ENCODE peak calls at places on chromosome 9, in four cellular contexts. One of them, this sample, is unnamed.

GRCh38 chr9:35114113-35114847 is 1.4 kb downstream of the ATOSB start:
- DNase-seq in HepG2: peak
- DNase-seq in GM12878: no peak
- DNase-seq in A549: peak
- DNase-seq in this sample: peak

GRCh38 chr9:16921855-16922254 is 51.4 kb upstream of the BNC2 start:
- DNase-seq in HepG2: no peak
- DNase-seq in GM12878: no peak
- DNase-seq in A549: peak
- DNase-seq in this sample: no peak

GRCh38 chr9:79189511-79189924 is 382.2 kb upstream of the TLE4 start:
- DNase-seq in A549: peak
- DNase-seq in HepG2: no peak
- DNase-seq in GM12878: no peak
- DNase-seq in this sample: no peak

GRCh38 chr9:88258012-88258411 is 119.7 kb upstream of the SPATA31C2 start:
- DNase-seq in A549: no peak
- DNase-seq in GM12878: no peak
- DNase-seq in HepG2: no peak
- DNase-seq in this sample: no peak

GRCh38 chr9:70534058-70534457 is 119.6 kb upstream of the KLF9 start:
- DNase-seq in A549: no peak
- DNase-seq in GM12878: no peak
- DNase-seq in HepG2: no peak
- DNase-seq in this sample: no peak

GRCh38 chr9:124854822-124855221 is 1.6 kb downstream of the WDR38 start:
- DNase-seq in GM12878: no peak
- DNase-seq in HepG2: no peak
- DNase-seq in A549: no peak
- DNase-seq in this sample: no peak

GRCh38 chr9:113590991-113591898 is 127.7 kb downstream of the RGS3 start:
- DNase-seq in HepG2: peak
- DNase-seq in GM12878: no peak
- DNase-seq in A549: peak
- DNase-seq in this sample: peak

GRCh38 chr9:112360047-112360804 is 19.7 kb upstream of the HSDL2 start:
- DNase-seq in GM12878: no peak
- DNase-seq in HepG2: no peak
- DNase-seq in A549: no peak
- DNase-seq in this sample: no peak

GRCh38 chr9:99947395-99947794 is 40.9 kb downstream of the STX17 start:
- DNase-seq in A549: peak
- DNase-seq in HepG2: no peak
- DNase-seq in GM12878: no peak
- DNase-seq in this sample: no peak

GRCh38 chr9:129455151-129455995 is 165.5 kb downstream of the C9orf50 start:
- DNase-seq in A549: no peak
- DNase-seq in HepG2: no peak
- DNase-seq in GM12878: no peak
- DNase-seq in this sample: no peak

GRCh38 chr9:88220652-88221051 is 82.4 kb upstream of the SPATA31C2 start:
- DNase-seq in HepG2: no peak
- DNase-seq in A549: no peak
- DNase-seq in GM12878: no peak
- DNase-seq in this sample: no peak

GRCh38 chr9:137705443-137705863 is 86.6 kb downstream of the EHMT1 start:
- DNase-seq in HepG2: no peak
- DNase-seq in A549: no peak
- DNase-seq in GM12878: peak
- DNase-seq in this sample: no peak

GRCh38 chr9:108844391-108844790 is 11.4 kb downstream of the ACTL7B start:
- DNase-seq in HepG2: no peak
- DNase-seq in A549: no peak
- DNase-seq in GM12878: no peak
- DNase-seq in this sample: no peak

GRCh38 chr9:137379761-137380161 is 43.2 kb downstream of the EXD3 start:
- DNase-seq in HepG2: no peak
- DNase-seq in GM12878: no peak
- DNase-seq in A549: no peak
- DNase-seq in this sample: no peak

GRCh38 chr9:128733256-128733655 is 9.3 kb upstream of the ZDHHC12 start:
- DNase-seq in A549: peak
- DNase-seq in GM12878: no peak
- DNase-seq in HepG2: peak
- DNase-seq in this sample: peak

GRCh38 chr9:79986437-79986836 is 414.7 kb downstream of the TLE4 start:
- DNase-seq in A549: no peak
- DNase-seq in GM12878: no peak
- DNase-seq in HepG2: no peak
- DNase-seq in this sample: no peak

GRCh38 chr9:123069010-123069481 is 35.6 kb downstream of the GPR21 start:
- DNase-seq in A549: no peak
- DNase-seq in HepG2: no peak
- DNase-seq in GM12878: no peak
- DNase-seq in this sample: no peak

GRCh38 chr9:36448017-36448416 is 47.9 kb upstream of the RNF38 start:
- DNase-seq in HepG2: no peak
- DNase-seq in GM12878: no peak
- DNase-seq in A549: no peak
- DNase-seq in this sample: no peak

GRCh38 chr9:119802621-119803020 is 433.4 kb upstream of the BRINP1 start:
- DNase-seq in GM12878: no peak
- DNase-seq in HepG2: no peak
- DNase-seq in A549: no peak
- DNase-seq in this sample: no peak

GRCh38 chr9:12439267-12439666 is 253.9 kb upstream of the TYRP1 start:
- DNase-seq in A549: no peak
- DNase-seq in GM12878: no peak
- DNase-seq in HepG2: no peak
- DNase-seq in this sample: no peak

GRCh38 chr9:16611969-16612368 is 258.5 kb downstream of the BNC2 start:
- DNase-seq in HepG2: no peak
- DNase-seq in A549: no peak
- DNase-seq in GM12878: no peak
- DNase-seq in this sample: no peak

GRCh38 chr9:36738318-36738975 is 165.8 kb downstream of the MELK start:
- DNase-seq in GM12878: no peak
- DNase-seq in HepG2: no peak
- DNase-seq in A549: peak
- DNase-seq in this sample: no peak

GRCh38 chr9:83620841-83621636 is 1.9 kb upstream of the IDNK start:
- DNase-seq in A549: peak
- DNase-seq in GM12878: no peak
- DNase-seq in HepG2: peak
- DNase-seq in this sample: peak

GRCh38 chr9:126386088-126386487 is 59.5 kb downstream of the MVB12B start:
- DNase-seq in A549: peak
- DNase-seq in HepG2: peak
- DNase-seq in GM12878: no peak
- DNase-seq in this sample: no peak

GRCh38 chr9:77952641-77953341 is 78.8 kb downstream of the GNAQ start:
- DNase-seq in GM12878: no peak
- DNase-seq in A549: no peak
- DNase-seq in HepG2: no peak
- DNase-seq in this sample: peak

GRCh38 chr9:107144475-107144874 is 138.6 kb upstream of the RAD23B start:
- DNase-seq in A549: no peak
- DNase-seq in GM12878: no peak
- DNase-seq in HepG2: no peak
- DNase-seq in this sample: no peak

GRCh38 chr9:15086096-15087030 is 176.1 kb upstream of the FREM1 start:
- DNase-seq in HepG2: no peak
- DNase-seq in GM12878: no peak
- DNase-seq in A549: no peak
- DNase-seq in this sample: no peak

GRCh38 chr9:79028101-79028500 is 543.7 kb upstream of the TLE4 start:
- DNase-seq in HepG2: no peak
- DNase-seq in GM12878: no peak
- DNase-seq in A549: peak
- DNase-seq in this sample: no peak

GRCh38 chr9:97511762-97512429 is 10.4 kb downstream of the TMOD1 start:
- DNase-seq in A549: peak
- DNase-seq in GM12878: no peak
- DNase-seq in HepG2: no peak
- DNase-seq in this sample: no peak

GRCh38 chr9:9387511-9388115 is 1225.2 kb downstream of the PTPRD start:
- DNase-seq in A549: no peak
- DNase-seq in GM12878: no peak
- DNase-seq in HepG2: no peak
- DNase-seq in this sample: no peak

GRCh38 chr9:134860510-134860909 is 20.1 kb upstream of the FCN2 start:
- DNase-seq in GM12878: no peak
- DNase-seq in A549: no peak
- DNase-seq in HepG2: no peak
- DNase-seq in this sample: no peak

GRCh38 chr9:89234636-89235035 is 56.0 kb upstream of the SHC3 start:
- DNase-seq in A549: peak
- DNase-seq in GM12878: peak
- DNase-seq in HepG2: no peak
- DNase-seq in this sample: no peak

GRCh38 chr9:86876797-86877196 is 70.5 kb downstream of the GAS1 start:
- DNase-seq in GM12878: no peak
- DNase-seq in A549: no peak
- DNase-seq in HepG2: no peak
- DNase-seq in this sample: no peak
- TF ChIP-seq POLR2AphosphoS2 in GM12878: no peak
- TF ChIP-seq POLR2AphosphoS2 in A549: no peak
- TF ChIP-seq POLR2AphosphoS2 in HepG2: no peak
- TF ChIP-seq POLR2AphosphoS2 in this sample: no peak

DNA sequence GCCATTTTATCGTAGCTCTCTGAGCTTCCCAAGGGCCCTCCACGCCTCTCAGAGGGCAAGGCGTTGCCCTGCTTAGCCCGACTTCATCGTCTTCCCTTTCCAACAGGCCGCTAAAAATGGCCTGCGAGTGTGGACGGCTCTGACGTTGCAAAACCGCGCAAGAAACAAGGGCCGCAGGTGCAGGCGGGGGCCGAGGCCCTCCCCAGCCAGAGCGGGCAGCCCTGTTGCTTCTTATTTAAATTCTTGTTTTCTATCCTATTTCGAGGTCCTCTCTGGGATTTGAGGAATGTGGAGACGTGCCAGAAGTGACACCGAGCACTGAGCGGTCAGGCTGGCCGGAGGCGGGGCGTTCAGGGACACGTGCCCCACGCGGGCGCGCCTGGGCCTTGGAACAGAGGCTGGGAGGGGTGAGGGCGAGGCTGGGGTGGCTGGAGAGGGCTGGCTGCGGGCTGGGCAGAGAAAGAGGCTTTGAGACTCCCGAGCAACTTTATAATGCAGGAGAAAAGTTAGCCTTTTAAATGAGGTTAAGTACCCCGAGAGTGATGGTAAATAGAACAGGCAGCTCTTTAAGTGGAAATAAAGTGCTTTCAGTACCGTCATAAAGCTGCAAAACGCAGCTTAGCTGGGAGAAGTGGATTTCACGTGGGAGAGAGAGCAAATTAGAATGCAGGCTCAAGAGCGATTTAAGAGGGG is 243.6 kb downstream of the AUH start:
- DNase-seq in HepG2: no peak
- DNase-seq in A549: no peak
- DNase-seq in GM12878: no peak
- DNase-seq in this sample: peak
- TF ChIP-seq POLR2AphosphoS2 in HepG2: no peak
- TF ChIP-seq POLR2AphosphoS2 in A549: no peak
- TF ChIP-seq POLR2AphosphoS2 in GM12878: no peak
- TF ChIP-seq POLR2AphosphoS2 in this sample: no peak

DNA sequence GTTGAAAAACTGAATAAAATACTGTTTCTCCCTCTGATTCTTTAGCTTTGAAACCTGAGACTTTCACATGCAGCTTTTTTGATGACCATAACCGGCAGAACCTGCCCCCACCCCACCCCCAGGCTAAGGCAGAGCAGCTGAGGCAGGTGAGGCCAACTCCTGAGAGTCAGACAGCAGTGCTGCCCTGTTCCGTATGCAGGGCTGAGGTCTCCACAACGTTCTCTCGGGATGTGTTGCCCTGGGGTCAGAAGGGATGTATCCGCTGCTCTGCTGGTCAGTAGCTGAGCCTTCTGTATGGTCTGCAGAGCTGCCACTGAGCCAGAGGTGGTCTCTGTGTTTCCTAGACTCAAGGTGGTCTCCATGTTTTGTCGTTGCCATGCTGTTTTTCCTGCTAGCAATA is 190.5 kb downstream of the AOPEP start:
- DNase-seq in HepG2: no peak
- DNase-seq in GM12878: no peak
- DNase-seq in A549: no peak
- DNase-seq in this sample: no peak
- TF ChIP-seq POLR2AphosphoS2 in HepG2: no peak
- TF ChIP-seq POLR2AphosphoS2 in GM12878: no peak
- TF ChIP-seq POLR2AphosphoS2 in A549: no peak
- TF ChIP-seq POLR2AphosphoS2 in this sample: no peak

DNA sequence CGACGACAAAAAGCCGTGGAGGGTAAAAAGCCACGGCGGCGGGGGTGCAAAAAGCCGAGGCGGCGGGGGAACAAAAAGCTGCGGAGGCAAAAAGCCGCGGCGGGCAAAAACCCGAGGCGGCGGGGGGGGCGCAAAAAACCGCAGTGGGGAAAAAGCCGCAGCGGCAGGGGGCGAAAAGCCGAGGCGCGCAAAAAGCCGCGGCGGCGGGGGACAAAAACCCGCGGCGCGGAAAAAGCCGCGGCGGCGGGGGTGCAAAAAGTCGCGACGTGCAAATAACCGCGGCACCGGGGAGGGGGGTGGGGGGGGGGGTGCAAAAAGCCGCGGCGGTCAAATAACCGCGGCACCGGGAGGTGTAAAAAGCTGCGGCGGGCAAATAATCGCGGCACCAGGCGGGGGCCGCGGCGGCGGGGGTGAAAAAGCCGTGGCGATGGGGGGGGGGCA is 511.5 kb downstream of the FOXD4L5 start:
- DNase-seq in A549: no peak
- DNase-seq in HepG2: no peak
- DNase-seq in GM12878: no peak
- DNase-seq in this sample: peak
- TF ChIP-seq POLR2AphosphoS2 in A549: no peak
- TF ChIP-seq POLR2AphosphoS2 in HepG2: no peak
- TF ChIP-seq POLR2AphosphoS2 in GM12878: no peak
- TF ChIP-seq POLR2AphosphoS2 in this sample: no peak